ENCODE peak calls at places on chromosome 3, in four cellular contexts. L is GM10248, O is H9, Y is tibial artery. I is an unnamed sample.

GRCh38 chr3:65343736-65344135 is 655.9 kb upstream of the ADAMTS9 start:
- DNase-seq in L (no peak), O (no peak), Y (no peak), I (no peak)

GRCh38 chr3:11929531-11929930 is 74.7 kb upstream of the SYN2 start:
- DNase-seq in L (no peak), O (peak; percentile 5), Y (no peak), I (no peak)

GRCh38 chr3:39140341-39140971 is 12.9 kb downstream of the CSRNP1 start:
- DNase-seq in L (no peak), O (peak; percentile 11), Y (no peak), I (no peak)

GRCh38 chr3:33717616-33717865 is 513 bp downstream of the CLASP2 start:
- DNase-seq in L (no peak), O (peak; percentile 69), Y (no peak), I (no peak)

GRCh38 chr3:61464785-61465184 is 96.6 kb upstream of the PTPRG start:
- DNase-seq in L (no peak), O (no peak), Y (no peak), I (no peak)

GRCh38 chr3:76107935-76108570 is 322.7 kb upstream of the ZNF717 start:
- DNase-seq in L (peak; percentile 13), O (no peak), Y (no peak), I (peak; percentile 5)

GRCh38 chr3:40645883-40646282 is 121.1 kb downstream of the ZNF621 start:
- DNase-seq in L (no peak), O (no peak), Y (no peak), I (no peak)

GRCh38 chr3:31581660-31582059 is 48.9 kb downstream of the STT3B start:
- DNase-seq in L (no peak), O (no peak), Y (no peak), I (no peak)

GRCh38 chr3:52707585-52707984 is 1.7 kb downstream of the SPCS1 start:
- DNase-seq in L (peak; percentile 24), O (no peak), Y (no peak), I (peak; percentile 56)

GRCh38 chr3:54733615-54734014 is 194.2 kb downstream of the LRTM1 start:
- DNase-seq in L (no peak), O (no peak), Y (no peak), I (no peak)

GRCh38 chr3:184029456-184029950 is 2.0 kb upstream of the HTR3D start:
- DNase-seq in L (no peak), O (no peak), Y (no peak), I (no peak)

GRCh38 chr3:72336821-72337479 is 511.3 kb downstream of the SHQ1 start:
- DNase-seq in L (no peak), O (peak; percentile 76), Y (peak; percentile 69), I (no peak)

GRCh38 chr3:169812844-169813677 is at the start of the genes LRRC34 and LRRIQ4:
- DNase-seq in L (peak; percentile 67), O (peak; percentile 93), Y (peak; percentile 74), I (peak; percentile 78)

GRCh38 chr3:35908366-35909232 is 269.3 kb downstream of the ARPP21 start:
- DNase-seq in L (peak; percentile 18), O (peak; percentile 77), Y (peak; percentile 24), I (peak; percentile 17)

GRCh38 chr3:182533394-182533793 is 259.9 kb upstream of the ATP11B start:
- DNase-seq in L (no peak), O (no peak), Y (no peak), I (no peak)

GRCh38 chr3:182524711-182525401 is 268.4 kb upstream of the ATP11B start:
- DNase-seq in L (no peak), O (no peak), Y (no peak), I (no peak)

GRCh38 chr3:182525975-182526374 is 267.3 kb upstream of the ATP11B start:
- DNase-seq in L (no peak), O (no peak), Y (no peak), I (no peak)

GRCh38 chr3:182527745-182528144 is 265.6 kb upstream of the ATP11B start:
- DNase-seq in L (no peak), O (no peak), Y (no peak), I (no peak)

GRCh38 chr3:182530316-182530715 is 263.0 kb upstream of the ATP11B start:
- DNase-seq in L (no peak), O (no peak), Y (no peak), I (no peak)
- TF ChIP-seq CTCF in L (no peak), O (no peak), Y (no peak), I (no peak)

GRCh38 chr3:10375296-10376053 is 54.6 kb upstream of the SEC13 start:
- DNase-seq in L (no peak), O (no peak), Y (no peak), I (no peak)
- TF ChIP-seq CTCF in L (no peak), O (no peak), Y (no peak), I (no peak)

GRCh38 chr3:42572278-42572677 is 9.5 kb downstream of the SEC22C start:
- DNase-seq in L (peak; percentile 44), O (peak; percentile 82), Y (no peak), I (peak; percentile 43)
- TF ChIP-seq CTCF in L (peak; percentile 58), O (peak; percentile 79), Y (peak; percentile 12), I (peak; percentile 57)

GRCh38 chr3:67704322-67704721 is 49.9 kb upstream of the SUCLG2 start:
- DNase-seq in L (no peak), O (no peak), Y (no peak), I (peak; percentile 6)
- TF ChIP-seq CTCF in L (peak; percentile 9), O (no peak), Y (no peak), I (no peak)

GRCh38 chr3:160473978-160474377 is 24.4 kb upstream of the TRIM59 start:
- DNase-seq in L (no peak), O (no peak), Y (no peak), I (no peak)

GRCh38 chr3:160472344-160472743 is 22.8 kb upstream of the TRIM59 start:
- DNase-seq in L (no peak), O (no peak), Y (no peak), I (no peak)

GRCh38 chr3:160471892-160472291 is 22.3 kb upstream of the TRIM59 start:
- DNase-seq in L (no peak), O (no peak), Y (no peak), I (no peak)

GRCh38 chr3:160474416-160474838 is 24.8 kb upstream of the TRIM59 start:
- DNase-seq in L (no peak), O (no peak), Y (no peak), I (no peak)

DNA sequence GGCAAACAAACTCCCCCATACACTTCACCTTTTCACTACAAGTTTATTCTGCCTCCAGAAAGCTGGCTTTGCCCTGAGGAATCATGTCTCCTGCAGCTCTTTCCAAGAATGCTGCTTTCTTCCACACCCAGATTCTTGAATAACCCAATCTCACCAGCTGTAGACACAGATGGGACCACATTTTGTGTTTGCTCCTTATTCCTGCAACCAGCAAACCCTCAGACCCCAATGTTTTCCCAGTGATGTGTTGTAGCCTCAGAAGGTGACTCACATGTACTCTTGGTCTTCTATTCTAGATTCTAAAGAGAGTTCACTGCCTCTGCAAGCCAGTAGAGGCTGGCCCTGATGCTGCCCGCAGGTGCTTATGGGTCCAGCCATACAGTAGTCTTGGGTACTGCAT is 23.6 kb upstream of the TRIM59 start:
- DNase-seq in L (no peak), O (no peak), Y (no peak), I (no peak)
- TF ChIP-seq CTCF in L (peak; percentile 1), O (no peak), Y (no peak), I (no peak)

GRCh38 chr3:145698749-145699148 is 462.2 kb downstream of the PLOD2 start:
- DNase-seq in L (no peak), O (no peak), Y (no peak), I (no peak)
- TF ChIP-seq CTCF in L (no peak), O (no peak), Y (no peak), I (no peak)

GRCh38 chr3:4432233-4432632 is 34.8 kb downstream of the SUMF1 start:
- DNase-seq in L (no peak), O (peak; percentile 37), Y (no peak), I (no peak)

GRCh38 chr3:4426261-4426781 is 40.7 kb downstream of the SUMF1 start:
- DNase-seq in L (no peak), O (no peak), Y (no peak), I (no peak)

GRCh38 chr3:4425707-4426106 is 41.4 kb downstream of the SUMF1 start:
- DNase-seq in L (no peak), O (no peak), Y (no peak), I (no peak)

GRCh38 chr3:4426782-4427344 is 40.2 kb downstream of the SUMF1 start:
- DNase-seq in L (peak; percentile 31), O (no peak), Y (no peak), I (peak; percentile 52)

DNA sequence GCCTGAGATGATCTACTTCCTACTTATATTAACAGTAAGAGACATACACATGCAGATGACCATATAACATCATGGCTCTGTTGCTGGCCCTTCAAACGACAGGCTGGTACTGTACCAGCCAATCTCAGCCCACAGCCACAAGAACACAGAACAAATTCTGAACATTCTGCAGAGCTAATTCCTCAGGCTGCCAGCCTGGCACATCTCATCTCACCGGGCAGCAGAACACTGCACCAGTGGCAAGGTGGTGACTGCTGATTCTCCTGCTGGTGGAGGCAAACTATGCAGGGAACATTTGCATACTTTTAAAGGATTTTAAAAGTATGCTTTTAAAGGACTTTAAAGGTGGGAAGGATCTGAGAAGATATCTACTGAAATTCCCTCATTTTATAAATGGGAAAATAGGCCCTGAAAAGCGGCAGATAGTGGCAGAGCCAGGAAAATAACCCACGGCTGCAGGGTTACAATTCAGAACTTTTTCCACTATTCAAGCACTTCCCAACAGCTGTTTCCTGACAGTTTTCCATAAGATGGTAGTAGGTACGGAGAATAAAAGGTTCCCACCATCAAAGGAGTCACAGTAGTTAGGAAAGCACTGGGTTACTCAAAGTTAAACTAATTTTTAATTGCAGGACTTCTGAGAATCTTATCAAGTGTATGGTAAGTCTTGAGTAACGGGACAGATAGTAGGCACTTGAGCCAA is 37.3 kb downstream of the SUMF1 start:
- DNase-seq in L (no peak), O (no peak), Y (no peak), I (no peak)
- TF ChIP-seq CTCF in L (no peak), O (no peak), Y (no peak), I (no peak)